ENCODE peak calls at places on chromosome 18, in nine cellular contexts. One of them, this sample, is unnamed.

GRCh38 chr18:57585846-57586242 is 658 bp downstream of the FECH start:
- DNase-seq in nucleus accumbens: no peak
- DNase-seq in activated naive CD4-positive, alpha-beta T cell treated with Interleukin-2 at 50 U/mL for 16 hours: no peak
- DNase-seq in T-helper 1 cell: no peak
- DNase-seq in activated CD8-positive, alpha-beta T cell treated with anti-CD3 and anti-CD28 coated beads for 36 hours: peak
- DNase-seq in NCI-H345: peak
- DNase-seq in HCT116: no peak
- DNase-seq in cardiac septum: no peak
- DNase-seq in activated CD4-positive, alpha-beta T cell treated with anti-CD3 and anti-CD28 coated beads, Interleukin-2, amount 10 ng/mL, durations not matched to agents 7 days and 5 days: no peak
- DNase-seq in this sample: peak

GRCh38 chr18:9731380-9731779 is 23.3 kb downstream of the RAB31 start:
- DNase-seq in nucleus accumbens: no peak
- DNase-seq in activated naive CD4-positive, alpha-beta T cell treated with Interleukin-2 at 50 U/mL for 16 hours: no peak
- DNase-seq in T-helper 1 cell: no peak
- DNase-seq in activated CD8-positive, alpha-beta T cell treated with anti-CD3 and anti-CD28 coated beads for 36 hours: no peak
- DNase-seq in NCI-H345: no peak
- DNase-seq in HCT116: no peak
- DNase-seq in cardiac septum: no peak
- DNase-seq in activated CD4-positive, alpha-beta T cell treated with anti-CD3 and anti-CD28 coated beads, Interleukin-2, amount 10 ng/mL, durations not matched to agents 7 days and 5 days: no peak
- DNase-seq in this sample: peak

GRCh38 chr18:58557013-58557435 is 71.9 kb downstream of the ALPK2 start:
- DNase-seq in nucleus accumbens: no peak
- DNase-seq in activated naive CD4-positive, alpha-beta T cell treated with Interleukin-2 at 50 U/mL for 16 hours: no peak
- DNase-seq in T-helper 1 cell: no peak
- DNase-seq in activated CD8-positive, alpha-beta T cell treated with anti-CD3 and anti-CD28 coated beads for 36 hours: no peak
- DNase-seq in NCI-H345: no peak
- DNase-seq in HCT116: no peak
- DNase-seq in cardiac septum: no peak
- DNase-seq in activated CD4-positive, alpha-beta T cell treated with anti-CD3 and anti-CD28 coated beads, Interleukin-2, amount 10 ng/mL, durations not matched to agents 7 days and 5 days: no peak
- DNase-seq in this sample: peak

GRCh38 chr18:52670903-52671302 is 330.9 kb downstream of the DCC start:
- DNase-seq in nucleus accumbens: no peak
- DNase-seq in activated naive CD4-positive, alpha-beta T cell treated with Interleukin-2 at 50 U/mL for 16 hours: no peak
- DNase-seq in T-helper 1 cell: no peak
- DNase-seq in activated CD8-positive, alpha-beta T cell treated with anti-CD3 and anti-CD28 coated beads for 36 hours: no peak
- DNase-seq in NCI-H345: peak
- DNase-seq in HCT116: no peak
- DNase-seq in cardiac septum: no peak
- DNase-seq in activated CD4-positive, alpha-beta T cell treated with anti-CD3 and anti-CD28 coated beads, Interleukin-2, amount 10 ng/mL, durations not matched to agents 7 days and 5 days: no peak
- DNase-seq in this sample: no peak

GRCh38 chr18:31656754-31657153 is 27.6 kb downstream of the B4GALT6 start:
- DNase-seq in nucleus accumbens: no peak
- DNase-seq in activated naive CD4-positive, alpha-beta T cell treated with Interleukin-2 at 50 U/mL for 16 hours: no peak
- DNase-seq in T-helper 1 cell: no peak
- DNase-seq in activated CD8-positive, alpha-beta T cell treated with anti-CD3 and anti-CD28 coated beads for 36 hours: no peak
- DNase-seq in NCI-H345: no peak
- DNase-seq in HCT116: no peak
- DNase-seq in cardiac septum: no peak
- DNase-seq in activated CD4-positive, alpha-beta T cell treated with anti-CD3 and anti-CD28 coated beads, Interleukin-2, amount 10 ng/mL, durations not matched to agents 7 days and 5 days: no peak
- DNase-seq in this sample: no peak

GRCh38 chr18:59902180-59902992 is 2.6 kb downstream of the PMAIP1 start:
- DNase-seq in nucleus accumbens: no peak
- DNase-seq in activated naive CD4-positive, alpha-beta T cell treated with Interleukin-2 at 50 U/mL for 16 hours: no peak
- DNase-seq in T-helper 1 cell: peak
- DNase-seq in activated CD8-positive, alpha-beta T cell treated with anti-CD3 and anti-CD28 coated beads for 36 hours: peak
- DNase-seq in NCI-H345: no peak
- DNase-seq in HCT116: no peak
- DNase-seq in cardiac septum: no peak
- DNase-seq in activated CD4-positive, alpha-beta T cell treated with anti-CD3 and anti-CD28 coated beads, Interleukin-2, amount 10 ng/mL, durations not matched to agents 7 days and 5 days: no peak
- DNase-seq in this sample: no peak

GRCh38 chr18:38709122-38709521 is 1143.5 kb upstream of the CELF4 start:
- DNase-seq in nucleus accumbens: no peak
- DNase-seq in activated naive CD4-positive, alpha-beta T cell treated with Interleukin-2 at 50 U/mL for 16 hours: no peak
- DNase-seq in T-helper 1 cell: no peak
- DNase-seq in activated CD8-positive, alpha-beta T cell treated with anti-CD3 and anti-CD28 coated beads for 36 hours: no peak
- DNase-seq in NCI-H345: no peak
- DNase-seq in HCT116: no peak
- DNase-seq in cardiac septum: no peak
- DNase-seq in activated CD4-positive, alpha-beta T cell treated with anti-CD3 and anti-CD28 coated beads, Interleukin-2, amount 10 ng/mL, durations not matched to agents 7 days and 5 days: no peak
- DNase-seq in this sample: no peak

GRCh38 chr18:7038330-7038846 is 79.2 kb downstream of the LAMA1 start:
- DNase-seq in nucleus accumbens: no peak
- DNase-seq in activated naive CD4-positive, alpha-beta T cell treated with Interleukin-2 at 50 U/mL for 16 hours: no peak
- DNase-seq in T-helper 1 cell: no peak
- DNase-seq in activated CD8-positive, alpha-beta T cell treated with anti-CD3 and anti-CD28 coated beads for 36 hours: peak
- DNase-seq in NCI-H345: peak
- DNase-seq in HCT116: no peak
- DNase-seq in cardiac septum: no peak
- DNase-seq in activated CD4-positive, alpha-beta T cell treated with anti-CD3 and anti-CD28 coated beads, Interleukin-2, amount 10 ng/mL, durations not matched to agents 7 days and 5 days: no peak
- DNase-seq in this sample: no peak

GRCh38 chr18:11504962-11505361 is 104.4 kb upstream of the SLC35G4 start:
- DNase-seq in nucleus accumbens: no peak
- DNase-seq in activated naive CD4-positive, alpha-beta T cell treated with Interleukin-2 at 50 U/mL for 16 hours: no peak
- DNase-seq in T-helper 1 cell: no peak
- DNase-seq in activated CD8-positive, alpha-beta T cell treated with anti-CD3 and anti-CD28 coated beads for 36 hours: no peak
- DNase-seq in NCI-H345: no peak
- DNase-seq in HCT116: no peak
- DNase-seq in cardiac septum: no peak
- DNase-seq in activated CD4-positive, alpha-beta T cell treated with anti-CD3 and anti-CD28 coated beads, Interleukin-2, amount 10 ng/mL, durations not matched to agents 7 days and 5 days: no peak
- DNase-seq in this sample: no peak

GRCh38 chr18:27378396-27379094 is 193.4 kb upstream of the CHST9 start:
- DNase-seq in nucleus accumbens: no peak
- DNase-seq in activated naive CD4-positive, alpha-beta T cell treated with Interleukin-2 at 50 U/mL for 16 hours: no peak
- DNase-seq in T-helper 1 cell: peak
- DNase-seq in activated CD8-positive, alpha-beta T cell treated with anti-CD3 and anti-CD28 coated beads for 36 hours: peak
- DNase-seq in NCI-H345: no peak
- DNase-seq in HCT116: no peak
- DNase-seq in cardiac septum: no peak
- DNase-seq in activated CD4-positive, alpha-beta T cell treated with anti-CD3 and anti-CD28 coated beads, Interleukin-2, amount 10 ng/mL, durations not matched to agents 7 days and 5 days: no peak
- DNase-seq in this sample: no peak

GRCh38 chr18:26471027-26471426 is 77.3 kb downstream of the KCTD1 start:
- DNase-seq in nucleus accumbens: no peak
- DNase-seq in activated naive CD4-positive, alpha-beta T cell treated with Interleukin-2 at 50 U/mL for 16 hours: no peak
- DNase-seq in T-helper 1 cell: no peak
- DNase-seq in activated CD8-positive, alpha-beta T cell treated with anti-CD3 and anti-CD28 coated beads for 36 hours: no peak
- DNase-seq in NCI-H345: no peak
- DNase-seq in HCT116: no peak
- DNase-seq in cardiac septum: no peak
- DNase-seq in activated CD4-positive, alpha-beta T cell treated with anti-CD3 and anti-CD28 coated beads, Interleukin-2, amount 10 ng/mL, durations not matched to agents 7 days and 5 days: no peak
- DNase-seq in this sample: no peak

GRCh38 chr18:49859725-49860124 is 46.4 kb upstream of the ACAA2 start:
- DNase-seq in nucleus accumbens: no peak
- DNase-seq in activated naive CD4-positive, alpha-beta T cell treated with Interleukin-2 at 50 U/mL for 16 hours: no peak
- DNase-seq in T-helper 1 cell: no peak
- DNase-seq in activated CD8-positive, alpha-beta T cell treated with anti-CD3 and anti-CD28 coated beads for 36 hours: no peak
- DNase-seq in NCI-H345: no peak
- DNase-seq in HCT116: no peak
- DNase-seq in cardiac septum: no peak
- DNase-seq in activated CD4-positive, alpha-beta T cell treated with anti-CD3 and anti-CD28 coated beads, Interleukin-2, amount 10 ng/mL, durations not matched to agents 7 days and 5 days: no peak
- DNase-seq in this sample: no peak

GRCh38 chr18:29157057-29157780 is 980.3 kb upstream of the CDH2 start:
- DNase-seq in nucleus accumbens: no peak
- DNase-seq in activated naive CD4-positive, alpha-beta T cell treated with Interleukin-2 at 50 U/mL for 16 hours: no peak
- DNase-seq in T-helper 1 cell: no peak
- DNase-seq in activated CD8-positive, alpha-beta T cell treated with anti-CD3 and anti-CD28 coated beads for 36 hours: no peak
- DNase-seq in NCI-H345: no peak
- DNase-seq in HCT116: peak
- DNase-seq in cardiac septum: no peak
- DNase-seq in activated CD4-positive, alpha-beta T cell treated with anti-CD3 and anti-CD28 coated beads, Interleukin-2, amount 10 ng/mL, durations not matched to agents 7 days and 5 days: no peak
- DNase-seq in this sample: no peak

GRCh38 chr18:50573679-50574078 is 13.8 kb downstream of the MAPK4 start:
- DNase-seq in nucleus accumbens: no peak
- DNase-seq in activated naive CD4-positive, alpha-beta T cell treated with Interleukin-2 at 50 U/mL for 16 hours: no peak
- DNase-seq in T-helper 1 cell: no peak
- DNase-seq in activated CD8-positive, alpha-beta T cell treated with anti-CD3 and anti-CD28 coated beads for 36 hours: no peak
- DNase-seq in NCI-H345: peak
- DNase-seq in HCT116: no peak
- DNase-seq in cardiac septum: no peak
- DNase-seq in activated CD4-positive, alpha-beta T cell treated with anti-CD3 and anti-CD28 coated beads, Interleukin-2, amount 10 ng/mL, durations not matched to agents 7 days and 5 days: no peak
- DNase-seq in this sample: no peak

GRCh38 chr18:58287626-58288289 is 243.7 kb downstream of the NEDD4L start:
- DNase-seq in nucleus accumbens: no peak
- DNase-seq in activated naive CD4-positive, alpha-beta T cell treated with Interleukin-2 at 50 U/mL for 16 hours: no peak
- DNase-seq in T-helper 1 cell: no peak
- DNase-seq in activated CD8-positive, alpha-beta T cell treated with anti-CD3 and anti-CD28 coated beads for 36 hours: no peak
- DNase-seq in NCI-H345: no peak
- DNase-seq in HCT116: no peak
- DNase-seq in cardiac septum: no peak
- DNase-seq in activated CD4-positive, alpha-beta T cell treated with anti-CD3 and anti-CD28 coated beads, Interleukin-2, amount 10 ng/mL, durations not matched to agents 7 days and 5 days: no peak
- DNase-seq in this sample: no peak

GRCh38 chr18:76923485-76924085 is 101.2 kb downstream of the ZNF236 start:
- DNase-seq in nucleus accumbens: no peak
- DNase-seq in activated naive CD4-positive, alpha-beta T cell treated with Interleukin-2 at 50 U/mL for 16 hours: no peak
- DNase-seq in T-helper 1 cell: no peak
- DNase-seq in activated CD8-positive, alpha-beta T cell treated with anti-CD3 and anti-CD28 coated beads for 36 hours: no peak
- DNase-seq in NCI-H345: no peak
- DNase-seq in HCT116: peak
- DNase-seq in cardiac septum: no peak
- DNase-seq in activated CD4-positive, alpha-beta T cell treated with anti-CD3 and anti-CD28 coated beads, Interleukin-2, amount 10 ng/mL, durations not matched to agents 7 days and 5 days: no peak
- DNase-seq in this sample: no peak

GRCh38 chr18:79439201-79440023 is 43.7 kb downstream of the NFATC1 start:
- DNase-seq in nucleus accumbens: no peak
- DNase-seq in activated naive CD4-positive, alpha-beta T cell treated with Interleukin-2 at 50 U/mL for 16 hours: peak
- DNase-seq in T-helper 1 cell: no peak
- DNase-seq in activated CD8-positive, alpha-beta T cell treated with anti-CD3 and anti-CD28 coated beads for 36 hours: peak
- DNase-seq in NCI-H345: no peak
- DNase-seq in HCT116: no peak
- DNase-seq in cardiac septum: no peak
- DNase-seq in activated CD4-positive, alpha-beta T cell treated with anti-CD3 and anti-CD28 coated beads, Interleukin-2, amount 10 ng/mL, durations not matched to agents 7 days and 5 days: peak
- DNase-seq in this sample: peak

GRCh38 chr18:61888622-61889021 is 4.2 kb downstream of the RNF152 start:
- DNase-seq in nucleus accumbens: no peak
- DNase-seq in activated naive CD4-positive, alpha-beta T cell treated with Interleukin-2 at 50 U/mL for 16 hours: no peak
- DNase-seq in T-helper 1 cell: no peak
- DNase-seq in activated CD8-positive, alpha-beta T cell treated with anti-CD3 and anti-CD28 coated beads for 36 hours: no peak
- DNase-seq in NCI-H345: no peak
- DNase-seq in HCT116: no peak
- DNase-seq in cardiac septum: no peak
- DNase-seq in activated CD4-positive, alpha-beta T cell treated with anti-CD3 and anti-CD28 coated beads, Interleukin-2, amount 10 ng/mL, durations not matched to agents 7 days and 5 days: no peak
- DNase-seq in this sample: no peak

GRCh38 chr18:79339094-79339908 is 56.4 kb upstream of the NFATC1 start:
- DNase-seq in nucleus accumbens: no peak
- DNase-seq in activated naive CD4-positive, alpha-beta T cell treated with Interleukin-2 at 50 U/mL for 16 hours: no peak
- DNase-seq in T-helper 1 cell: no peak
- DNase-seq in activated CD8-positive, alpha-beta T cell treated with anti-CD3 and anti-CD28 coated beads for 36 hours: no peak
- DNase-seq in NCI-H345: no peak
- DNase-seq in HCT116: no peak
- DNase-seq in cardiac septum: no peak
- DNase-seq in activated CD4-positive, alpha-beta T cell treated with anti-CD3 and anti-CD28 coated beads, Interleukin-2, amount 10 ng/mL, durations not matched to agents 7 days and 5 days: no peak
- DNase-seq in this sample: no peak

GRCh38 chr18:13191779-13192178 is 26.8 kb upstream of the LDLRAD4 start:
- DNase-seq in nucleus accumbens: no peak
- DNase-seq in activated naive CD4-positive, alpha-beta T cell treated with Interleukin-2 at 50 U/mL for 16 hours: no peak
- DNase-seq in T-helper 1 cell: no peak
- DNase-seq in activated CD8-positive, alpha-beta T cell treated with anti-CD3 and anti-CD28 coated beads for 36 hours: no peak
- DNase-seq in NCI-H345: no peak
- DNase-seq in HCT116: no peak
- DNase-seq in cardiac septum: no peak
- DNase-seq in activated CD4-positive, alpha-beta T cell treated with anti-CD3 and anti-CD28 coated beads, Interleukin-2, amount 10 ng/mL, durations not matched to agents 7 days and 5 days: no peak
- DNase-seq in this sample: no peak

GRCh38 chr18:27136208-27136535 is 48.9 kb downstream of the CHST9 start:
- DNase-seq in nucleus accumbens: no peak
- DNase-seq in activated naive CD4-positive, alpha-beta T cell treated with Interleukin-2 at 50 U/mL for 16 hours: no peak
- DNase-seq in T-helper 1 cell: no peak
- DNase-seq in activated CD8-positive, alpha-beta T cell treated with anti-CD3 and anti-CD28 coated beads for 36 hours: no peak
- DNase-seq in NCI-H345: no peak
- DNase-seq in HCT116: no peak
- DNase-seq in cardiac septum: no peak
- DNase-seq in activated CD4-positive, alpha-beta T cell treated with anti-CD3 and anti-CD28 coated beads, Interleukin-2, amount 10 ng/mL, durations not matched to agents 7 days and 5 days: no peak
- DNase-seq in this sample: no peak

GRCh38 chr18:51350081-51350480 is 152.6 kb upstream of the MEX3C start:
- DNase-seq in nucleus accumbens: no peak
- DNase-seq in activated naive CD4-positive, alpha-beta T cell treated with Interleukin-2 at 50 U/mL for 16 hours: no peak
- DNase-seq in T-helper 1 cell: no peak
- DNase-seq in activated CD8-positive, alpha-beta T cell treated with anti-CD3 and anti-CD28 coated beads for 36 hours: no peak
- DNase-seq in NCI-H345: no peak
- DNase-seq in HCT116: no peak
- DNase-seq in cardiac septum: no peak
- DNase-seq in activated CD4-positive, alpha-beta T cell treated with anti-CD3 and anti-CD28 coated beads, Interleukin-2, amount 10 ng/mL, durations not matched to agents 7 days and 5 days: no peak
- DNase-seq in this sample: no peak

GRCh38 chr18:32086866-32087265 is 4.8 kb upstream of the RNF138 start:
- DNase-seq in nucleus accumbens: no peak
- DNase-seq in activated naive CD4-positive, alpha-beta T cell treated with Interleukin-2 at 50 U/mL for 16 hours: no peak
- DNase-seq in T-helper 1 cell: no peak
- DNase-seq in activated CD8-positive, alpha-beta T cell treated with anti-CD3 and anti-CD28 coated beads for 36 hours: no peak
- DNase-seq in NCI-H345: no peak
- DNase-seq in HCT116: peak
- DNase-seq in cardiac septum: no peak
- DNase-seq in activated CD4-positive, alpha-beta T cell treated with anti-CD3 and anti-CD28 coated beads, Interleukin-2, amount 10 ng/mL, durations not matched to agents 7 days and 5 days: no peak
- DNase-seq in this sample: no peak

GRCh38 chr18:49447810-49448745 is 12.4 kb downstream of the DYM start:
- DNase-seq in nucleus accumbens: no peak
- DNase-seq in activated naive CD4-positive, alpha-beta T cell treated with Interleukin-2 at 50 U/mL for 16 hours: peak
- DNase-seq in T-helper 1 cell: peak
- DNase-seq in activated CD8-positive, alpha-beta T cell treated with anti-CD3 and anti-CD28 coated beads for 36 hours: peak
- DNase-seq in NCI-H345: peak
- DNase-seq in HCT116: peak
- DNase-seq in cardiac septum: no peak
- DNase-seq in activated CD4-positive, alpha-beta T cell treated with anti-CD3 and anti-CD28 coated beads, Interleukin-2, amount 10 ng/mL, durations not matched to agents 7 days and 5 days: peak
- DNase-seq in this sample: no peak

GRCh38 chr18:14978962-14979535 is 231.1 kb downstream of the ANKRD30B start:
- DNase-seq in nucleus accumbens: no peak
- DNase-seq in activated naive CD4-positive, alpha-beta T cell treated with Interleukin-2 at 50 U/mL for 16 hours: no peak
- DNase-seq in T-helper 1 cell: no peak
- DNase-seq in activated CD8-positive, alpha-beta T cell treated with anti-CD3 and anti-CD28 coated beads for 36 hours: peak
- DNase-seq in NCI-H345: no peak
- DNase-seq in HCT116: no peak
- DNase-seq in cardiac septum: no peak
- DNase-seq in activated CD4-positive, alpha-beta T cell treated with anti-CD3 and anti-CD28 coated beads, Interleukin-2, amount 10 ng/mL, durations not matched to agents 7 days and 5 days: peak
- DNase-seq in this sample: no peak

GRCh38 chr18:10351221-10351795 is 103.1 kb upstream of the APCDD1 start:
- DNase-seq in nucleus accumbens: no peak
- DNase-seq in activated naive CD4-positive, alpha-beta T cell treated with Interleukin-2 at 50 U/mL for 16 hours: no peak
- DNase-seq in T-helper 1 cell: no peak
- DNase-seq in activated CD8-positive, alpha-beta T cell treated with anti-CD3 and anti-CD28 coated beads for 36 hours: no peak
- DNase-seq in NCI-H345: no peak
- DNase-seq in HCT116: no peak
- DNase-seq in cardiac septum: no peak
- DNase-seq in activated CD4-positive, alpha-beta T cell treated with anti-CD3 and anti-CD28 coated beads, Interleukin-2, amount 10 ng/mL, durations not matched to agents 7 days and 5 days: no peak
- DNase-seq in this sample: no peak

GRCh38 chr18:24402209-24402785 is 4.7 kb upstream of the OSBPL1A start:
- DNase-seq in nucleus accumbens: no peak
- DNase-seq in activated naive CD4-positive, alpha-beta T cell treated with Interleukin-2 at 50 U/mL for 16 hours: no peak
- DNase-seq in T-helper 1 cell: no peak
- DNase-seq in activated CD8-positive, alpha-beta T cell treated with anti-CD3 and anti-CD28 coated beads for 36 hours: peak
- DNase-seq in NCI-H345: no peak
- DNase-seq in HCT116: no peak
- DNase-seq in cardiac septum: no peak
- DNase-seq in activated CD4-positive, alpha-beta T cell treated with anti-CD3 and anti-CD28 coated beads, Interleukin-2, amount 10 ng/mL, durations not matched to agents 7 days and 5 days: no peak
- DNase-seq in this sample: no peak

GRCh38 chr18:36066731-36067117 is 635 bp downstream of the RPRD1A start:
- DNase-seq in nucleus accumbens: no peak
- DNase-seq in activated naive CD4-positive, alpha-beta T cell treated with Interleukin-2 at 50 U/mL for 16 hours: no peak
- DNase-seq in T-helper 1 cell: no peak
- DNase-seq in activated CD8-positive, alpha-beta T cell treated with anti-CD3 and anti-CD28 coated beads for 36 hours: no peak
- DNase-seq in NCI-H345: no peak
- DNase-seq in HCT116: no peak
- DNase-seq in cardiac septum: no peak
- DNase-seq in activated CD4-positive, alpha-beta T cell treated with anti-CD3 and anti-CD28 coated beads, Interleukin-2, amount 10 ng/mL, durations not matched to agents 7 days and 5 days: no peak
- DNase-seq in this sample: no peak

GRCh38 chr18:21484851-21485636 is 115.5 kb downstream of the ESCO1 start:
- DNase-seq in nucleus accumbens: no peak
- DNase-seq in activated naive CD4-positive, alpha-beta T cell treated with Interleukin-2 at 50 U/mL for 16 hours: no peak
- DNase-seq in T-helper 1 cell: no peak
- DNase-seq in activated CD8-positive, alpha-beta T cell treated with anti-CD3 and anti-CD28 coated beads for 36 hours: no peak
- DNase-seq in NCI-H345: no peak
- DNase-seq in HCT116: no peak
- DNase-seq in cardiac septum: no peak
- DNase-seq in activated CD4-positive, alpha-beta T cell treated with anti-CD3 and anti-CD28 coated beads, Interleukin-2, amount 10 ng/mL, durations not matched to agents 7 days and 5 days: no peak
- DNase-seq in this sample: no peak

GRCh38 chr18:48728204-48728833 is 189.5 kb downstream of the CTIF start:
- DNase-seq in nucleus accumbens: no peak
- DNase-seq in activated naive CD4-positive, alpha-beta T cell treated with Interleukin-2 at 50 U/mL for 16 hours: no peak
- DNase-seq in T-helper 1 cell: no peak
- DNase-seq in activated CD8-positive, alpha-beta T cell treated with anti-CD3 and anti-CD28 coated beads for 36 hours: no peak
- DNase-seq in NCI-H345: no peak
- DNase-seq in HCT116: no peak
- DNase-seq in cardiac septum: no peak
- DNase-seq in activated CD4-positive, alpha-beta T cell treated with anti-CD3 and anti-CD28 coated beads, Interleukin-2, amount 10 ng/mL, durations not matched to agents 7 days and 5 days: no peak
- DNase-seq in this sample: no peak

GRCh38 chr18:9719421-9719981 is 11.4 kb downstream of the RAB31 start:
- DNase-seq in nucleus accumbens: no peak
- DNase-seq in activated naive CD4-positive, alpha-beta T cell treated with Interleukin-2 at 50 U/mL for 16 hours: no peak
- DNase-seq in T-helper 1 cell: no peak
- DNase-seq in activated CD8-positive, alpha-beta T cell treated with anti-CD3 and anti-CD28 coated beads for 36 hours: no peak
- DNase-seq in NCI-H345: peak
- DNase-seq in HCT116: peak
- DNase-seq in cardiac septum: no peak
- DNase-seq in activated CD4-positive, alpha-beta T cell treated with anti-CD3 and anti-CD28 coated beads, Interleukin-2, amount 10 ng/mL, durations not matched to agents 7 days and 5 days: no peak
- DNase-seq in this sample: no peak

This sample was measured in activated CD8-positive, alpha-beta memory T cell treated with anti-CD3 and anti-CD28 coated beads for 24 hours.